ENCODE peak calls at places on chromosomes 3 and 15, in six cellular contexts. One of them, this sample, is unnamed.

GRCh38 chr3:147407107-147407494 is 758 bp upstream of the ZIC4 start:
- DNase-seq in A549: no peak
- DNase-seq in tibial artery: no peak
- DNase-seq in aorta: no peak
- DNase-seq in Panc1: no peak
- DNase-seq in stomach: no peak
- DNase-seq in this sample: no peak

GRCh38 chr15:32866486-32867312 is 148.9 kb downstream of the GREM1 start:
- DNase-seq in stomach: no peak
- DNase-seq in aorta: no peak
- DNase-seq in Panc1: no peak
- DNase-seq in tibial artery: no peak
- DNase-seq in A549: peak; percentile 30
- DNase-seq in this sample: no peak

GRCh38 chr15:69265347-69265955 is 33.3 kb upstream of the PAQR5 start:
- DNase-seq in stomach: no peak
- DNase-seq in aorta: no peak
- DNase-seq in Panc1: no peak
- DNase-seq in A549: peak; percentile 36
- DNase-seq in tibial artery: no peak
- DNase-seq in this sample: no peak

GRCh38 chr3:87997298-87997697 is 61.5 kb downstream of the CGGBP1 start:
- DNase-seq in Panc1: no peak
- DNase-seq in aorta: no peak
- DNase-seq in tibial artery: no peak
- DNase-seq in A549: no peak
- DNase-seq in stomach: no peak
- DNase-seq in this sample: no peak

GRCh38 chr3:14434541-14435151 is 32.2 kb downstream of the SLC6A6 start:
- DNase-seq in aorta: peak; percentile 70
- DNase-seq in tibial artery: no peak
- DNase-seq in stomach: peak; percentile 85
- DNase-seq in Panc1: no peak
- DNase-seq in A549: no peak
- DNase-seq in this sample: peak; percentile 72

GRCh38 chr15:81274932-81275341 is 49.0 kb downstream of the STARD5 start:
- DNase-seq in Panc1: peak; percentile 55
- DNase-seq in tibial artery: peak; percentile 78
- DNase-seq in aorta: peak; percentile 88
- DNase-seq in A549: peak; percentile 67
- DNase-seq in stomach: peak; percentile 80
- DNase-seq in this sample: peak; percentile 85

GRCh38 chr15:68304611-68305337 is 27.2 kb downstream of the FEM1B start:
- DNase-seq in stomach: peak; percentile 18
- DNase-seq in Panc1: no peak
- DNase-seq in tibial artery: peak; percentile 65
- DNase-seq in aorta: no peak
- DNase-seq in A549: no peak
- DNase-seq in this sample: no peak

GRCh38 chr3:46926039-46926438 is 48.5 kb downstream of the PTH1R start:
- DNase-seq in aorta: no peak
- DNase-seq in A549: no peak
- DNase-seq in Panc1: no peak
- DNase-seq in stomach: no peak
- DNase-seq in tibial artery: peak; percentile 82
- DNase-seq in this sample: peak; percentile 15

GRCh38 chr15:53693729-53694533 is 65.5 kb downstream of the WDR72 start:
- DNase-seq in tibial artery: no peak
- DNase-seq in stomach: peak; percentile 86
- DNase-seq in A549: no peak
- DNase-seq in Panc1: no peak
- DNase-seq in aorta: no peak
- DNase-seq in this sample: no peak

GRCh38 chr15:57505949-57506391 is 85.7 kb upstream of the MYZAP start:
- DNase-seq in A549: no peak
- DNase-seq in Panc1: no peak
- DNase-seq in stomach: peak; percentile 90
- DNase-seq in tibial artery: peak; percentile 85
- DNase-seq in aorta: peak; percentile 76
- DNase-seq in this sample: no peak

GRCh38 chr15:91866371-91866905 is 12.9 kb downstream of the SLCO3A1 start:
- DNase-seq in tibial artery: no peak
- DNase-seq in A549: no peak
- DNase-seq in aorta: no peak
- DNase-seq in stomach: no peak
- DNase-seq in Panc1: no peak
- DNase-seq in this sample: no peak
- H3K4me3 ChIP-seq in tibial artery: no peak overlapping the region
- H3K4me3 ChIP-seq in A549: no peak overlapping the region
- H3K4me3 ChIP-seq in aorta: no peak overlapping the region
- H3K4me3 ChIP-seq in stomach: no peak overlapping the region
- H3K4me3 ChIP-seq in Panc1: no peak overlapping the region
- H3K4me3 ChIP-seq in this sample: no peak overlapping the region

GRCh38 chr3:64449026-64449425 is 223.8 kb upstream of the PRICKLE2 start:
- DNase-seq in stomach: no peak
- DNase-seq in aorta: no peak
- DNase-seq in tibial artery: no peak
- DNase-seq in A549: no peak
- DNase-seq in Panc1: no peak
- DNase-seq in this sample: no peak

GRCh38 chr3:64441861-64442260 is 216.6 kb upstream of the PRICKLE2 start:
- DNase-seq in tibial artery: no peak
- DNase-seq in aorta: no peak
- DNase-seq in stomach: peak; percentile 69
- DNase-seq in Panc1: no peak
- DNase-seq in A549: no peak
- DNase-seq in this sample: no peak

GRCh38 chr3:64444619-64445317 is 219.5 kb upstream of the PRICKLE2 start:
- DNase-seq in stomach: no peak
- DNase-seq in tibial artery: no peak
- DNase-seq in A549: no peak
- DNase-seq in aorta: no peak
- DNase-seq in Panc1: no peak
- DNase-seq in this sample: no peak

GRCh38 chr3:64443553-64444331 is 218.5 kb upstream of the PRICKLE2 start:
- DNase-seq in stomach: no peak
- DNase-seq in aorta: no peak
- DNase-seq in Panc1: no peak
- DNase-seq in A549: no peak
- DNase-seq in tibial artery: no peak
- DNase-seq in this sample: no peak

DNA sequence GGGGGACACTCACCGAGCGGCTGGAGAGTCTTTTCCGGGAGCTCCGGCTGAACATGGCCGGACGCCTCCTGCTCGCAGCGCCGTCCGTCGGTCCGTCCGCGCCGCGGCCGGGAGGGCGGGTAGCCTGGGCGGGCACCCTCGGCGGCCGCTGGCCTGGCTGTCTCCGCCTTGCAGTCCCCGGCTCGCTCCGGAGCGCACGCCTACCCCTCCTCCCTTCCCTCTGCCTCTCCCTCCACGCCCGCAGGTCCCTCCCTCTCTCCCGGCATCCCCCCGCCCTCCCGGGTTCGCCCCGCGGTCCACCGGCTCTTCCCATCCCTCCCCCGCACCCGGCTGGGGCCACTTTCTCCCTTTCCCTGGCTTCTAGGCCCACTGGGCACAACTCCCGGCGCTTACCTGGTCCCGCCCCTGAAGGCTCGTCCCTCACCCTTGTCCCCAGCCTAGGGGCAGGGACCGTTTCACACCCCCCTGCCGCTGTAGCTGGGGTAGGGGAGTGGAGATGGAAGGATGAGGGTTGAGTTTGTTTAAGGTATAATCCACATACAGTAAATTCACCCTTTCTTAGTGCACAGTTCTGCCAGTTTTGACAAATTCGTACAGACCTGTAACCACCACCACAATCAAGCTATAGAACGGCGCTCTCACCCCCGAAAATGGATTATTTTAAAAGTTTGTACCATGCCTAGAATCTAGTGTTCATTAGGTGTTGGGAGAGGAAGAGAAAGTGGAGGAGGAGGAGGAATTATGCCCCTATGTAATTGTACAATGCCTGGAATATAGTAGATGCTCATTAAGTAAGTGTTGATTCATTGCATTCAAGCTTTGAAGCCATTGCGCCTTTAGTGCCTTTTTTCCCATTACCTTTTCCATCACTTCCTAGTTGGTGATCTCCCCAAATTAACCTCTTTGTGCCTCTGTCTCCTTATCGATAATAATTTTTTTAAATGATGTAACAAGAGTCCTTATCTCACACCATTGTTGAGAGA is 220.3 kb upstream of the PRICKLE2 start:
- DNase-seq in stomach: peak; percentile 60
- DNase-seq in Panc1: no peak
- DNase-seq in A549: peak; percentile 35
- DNase-seq in tibial artery: no peak
- DNase-seq in aorta: no peak
- DNase-seq in this sample: no peak
- H3K4me3 ChIP-seq in stomach: peak overlapping the region; percentile 65
- H3K4me3 ChIP-seq in Panc1: peak overlapping the region; percentile 36
- H3K4me3 ChIP-seq in A549: peak overlapping the region; percentile 88
- H3K4me3 ChIP-seq in tibial artery: peak overlapping the region; percentile 54
- H3K4me3 ChIP-seq in aorta: peak overlapping the region; percentile 27
- H3K4me3 ChIP-seq in this sample: peak overlapping the region; percentile 55

GRCh38 chr3:49462222-49462621 is 7.8 kb upstream of the DAG1 start:
- DNase-seq in aorta: no peak
- DNase-seq in Panc1: no peak
- DNase-seq in tibial artery: no peak
- DNase-seq in stomach: no peak
- DNase-seq in A549: no peak
- DNase-seq in this sample: no peak

GRCh38 chr3:49460956-49461355 is 9.1 kb upstream of the DAG1 start:
- DNase-seq in tibial artery: no peak
- DNase-seq in Panc1: no peak
- DNase-seq in aorta: no peak
- DNase-seq in A549: no peak
- DNase-seq in stomach: no peak
- DNase-seq in this sample: no peak

GRCh38 chr3:49460188-49460885 is 9.7 kb upstream of the DAG1 start:
- DNase-seq in tibial artery: no peak
- DNase-seq in Panc1: no peak
- DNase-seq in A549: no peak
- DNase-seq in aorta: no peak
- DNase-seq in stomach: no peak
- DNase-seq in this sample: no peak

GRCh38 chr3:49465269-49466034 is 4.6 kb upstream of the DAG1 start:
- DNase-seq in tibial artery: no peak
- DNase-seq in A549: no peak
- DNase-seq in Panc1: no peak
- DNase-seq in stomach: peak; percentile 72
- DNase-seq in aorta: no peak
- DNase-seq in this sample: peak; percentile 37

DNA sequence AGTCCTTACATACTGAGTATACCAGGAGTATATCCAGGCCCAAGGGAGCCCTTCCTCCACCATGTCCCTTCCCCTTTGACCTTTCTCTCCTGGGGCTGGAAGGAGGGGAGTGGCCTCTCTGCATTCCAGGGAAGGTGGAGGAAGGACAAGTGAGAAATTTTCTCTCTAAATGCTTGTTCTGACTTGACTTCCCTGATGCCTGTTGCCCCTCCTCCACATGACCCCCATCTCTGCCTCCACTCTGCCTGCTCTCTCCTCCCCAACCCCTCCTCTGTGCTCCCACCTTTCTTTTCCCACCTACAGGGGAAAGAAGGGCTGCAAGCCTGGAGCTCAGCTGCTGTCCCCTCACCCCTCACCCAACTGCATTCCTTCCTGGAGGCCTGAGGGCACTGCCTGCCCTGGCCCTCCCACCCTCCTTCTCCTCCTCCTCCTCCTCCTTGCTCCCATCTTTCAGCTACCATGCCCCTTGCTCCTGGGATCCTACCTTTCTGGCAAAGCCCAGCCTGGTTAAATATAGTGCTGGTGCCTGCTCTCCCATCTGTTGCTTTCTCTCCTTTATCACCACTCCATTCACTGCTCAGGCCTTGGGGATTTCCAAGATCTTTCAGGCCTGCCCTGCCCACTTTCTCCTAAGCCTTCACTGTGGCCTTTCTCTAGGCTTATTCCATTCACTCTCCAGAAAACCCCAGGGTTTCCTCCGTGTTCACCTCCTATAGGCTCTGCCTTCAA is 8.5 kb upstream of the DAG1 start:
- DNase-seq in stomach: no peak
- DNase-seq in A549: no peak
- DNase-seq in aorta: no peak
- DNase-seq in tibial artery: no peak
- DNase-seq in Panc1: no peak
- DNase-seq in this sample: no peak
- H3K4me3 ChIP-seq in stomach: no peak overlapping the region
- H3K4me3 ChIP-seq in A549: no peak overlapping the region
- H3K4me3 ChIP-seq in aorta: no peak overlapping the region
- H3K4me3 ChIP-seq in tibial artery: no peak overlapping the region
- H3K4me3 ChIP-seq in Panc1: no peak overlapping the region
- H3K4me3 ChIP-seq in this sample: no peak overlapping the region

GRCh38 chr15:75178938-75179772 is 22.5 kb upstream of the C15orf39 start:
- DNase-seq in aorta: no peak
- DNase-seq in stomach: no peak
- DNase-seq in Panc1: no peak
- DNase-seq in tibial artery: no peak
- DNase-seq in A549: no peak
- DNase-seq in this sample: no peak
- H3K4me3 ChIP-seq in aorta: peak overlapping the region; percentile 23
- H3K4me3 ChIP-seq in stomach: peak overlapping the region; percentile 42
- H3K4me3 ChIP-seq in Panc1: no peak overlapping the region
- H3K4me3 ChIP-seq in tibial artery: peak overlapping the region; percentile 43
- H3K4me3 ChIP-seq in A549: no peak overlapping the region
- H3K4me3 ChIP-seq in this sample: peak overlapping the region; percentile 29

This sample was measured in dorsolateral prefrontal cortex.